ENCODE peak calls at places on chromosome 1, in four cellular contexts. K, V, F and B are unnamed samples.

GRCh38 chr1:235857756-235858155 is 8.9 kb downstream of the LYST start:
- DNase-seq in K (no peak), F (no peak), V (no peak), B (no peak)

GRCh38 chr1:156858555-156858956 is 361 bp downstream of the INSRR start:
- DNase-seq in V (no peak), K (no peak), F (no peak), B (peak)

GRCh38 chr1:173821680-173822079 is 2.8 kb upstream of the DARS2 start:
- DNase-seq in V (no peak), F (no peak), K (no peak), B (no peak)

GRCh38 chr1:191901651-191902050 is 256.6 kb upstream of the RGS18 start:
- DNase-seq in F (no peak), K (no peak), V (no peak), B (no peak)

GRCh38 chr1:184866991-184867788 is 107.1 kb downstream of the NIBAN1 start:
- DNase-seq in F (peak), V (no peak), K (no peak), B (no peak)

GRCh38 chr1:204941415-204942338 is 71.0 kb downstream of the NFASC start:
- DNase-seq in F (peak), K (peak), V (peak), B (peak)

GRCh38 chr1:74937176-74937575 is 197.0 kb upstream of the LHX8 start:
- DNase-seq in V (no peak), K (no peak), F (no peak), B (no peak)

GRCh38 chr1:217311766-217312165 is 319.1 kb downstream of the GPATCH2 start:
- DNase-seq in V (no peak), K (no peak), F (no peak), B (no peak)

GRCh38 chr1:59521456-59521855 is 224.6 kb downstream of the FGGY start:
- DNase-seq in V (no peak), K (no peak), F (no peak), B (no peak)

GRCh38 chr1:227789042-227789880 is 26.2 kb upstream of the PRSS38 start:
- DNase-seq in K (no peak), V (no peak), F (no peak), B (no peak)